ENCODE peak calls at places on chromosomes 5 and 9, in seven cellular contexts. S, H, G, X, V, T and U are unnamed samples.

GRCh38 chr9:14221558-14221957 is 92.4 kb downstream of the NFIB start:
- DNase-seq in H (no peak), V (no peak), X (peak), G (peak), T (no peak), S (no peak), U (peak)

GRCh38 chr9:137347928-137348327 is 45.9 kb upstream of the NRARP start:
- DNase-seq in V (no peak), S (no peak), G (no peak), T (no peak), H (no peak), X (no peak), U (no peak)

GRCh38 chr5:179336126-179336870 is 9.0 kb downstream of the ADAMTS2 start:
- DNase-seq in T (no peak), S (no peak), V (no peak), G (no peak), X (no peak), H (no peak), U (no peak)

GRCh38 chr9:127455299-127455992 is 4.1 kb downstream of the LRSAM1 start:
- DNase-seq in S (no peak), T (peak), G (no peak), H (no peak), X (no peak), V (no peak), U (no peak)

GRCh38 chr5:94366811-94367210 is 251.6 kb downstream of the KIAA0825 start:
- DNase-seq in X (no peak), T (no peak), G (no peak), V (no peak), H (no peak), S (no peak), U (no peak)

GRCh38 chr5:135651156-135651555 is 72.4 kb upstream of the CXCL14 start:
- DNase-seq in G (no peak), T (no peak), S (no peak), H (no peak), X (peak), V (no peak), U (no peak)

GRCh38 chr5:9477537-9477936 is 68.3 kb downstream of the SEMA5A start:
- DNase-seq in G (no peak), V (no peak), X (no peak), S (no peak), T (no peak), H (no peak), U (no peak)

GRCh38 chr9:107644774-107645463 is 155.3 kb upstream of the KLF4 start:
- DNase-seq in T (no peak), H (no peak), S (no peak), X (no peak), G (no peak), V (no peak), U (peak)

GRCh38 chr5:107383414-107383813 is 287.3 kb downstream of the EFNA5 start:
- DNase-seq in T (no peak), V (no peak), G (no peak), X (no peak), S (no peak), H (no peak), U (no peak)

GRCh38 chr5:157354825-157355224 is 88.9 kb downstream of the CYFIP2 start:
- DNase-seq in V (peak), T (no peak), X (no peak), S (no peak), H (no peak), G (no peak), U (no peak)

GRCh38 chr5:101897914-101898313 is 398.2 kb downstream of the SLCO4C1 start:
- DNase-seq in T (no peak), G (no peak), S (no peak), H (no peak), V (peak), X (no peak), U (no peak)

GRCh38 chr5:142012792-142013388 is at the start of gene GNPDA1:
- DNase-seq in V (peak), S (peak), H (peak), X (peak), G (peak), T (peak), U (peak)

GRCh38 chr9:136961279-136962065 is 9.4 kb downstream of the LCN12 start:
- DNase-seq in T (no peak), X (no peak), H (no peak), S (no peak), V (peak), G (no peak), U (no peak)

GRCh38 chr9:135344915-135345500 is 134.6 kb upstream of the PPP1R26 start:
- DNase-seq in T (no peak), S (no peak), X (no peak), G (no peak), V (no peak), H (no peak), U (no peak)

GRCh38 chr5:76789991-76790571 is 28.7 kb upstream of the F2RL1 start:
- DNase-seq in G (peak), S (no peak), X (no peak), T (no peak), H (no peak), V (no peak), U (peak)

GRCh38 chr5:172868924-172869565 is 35.0 kb downstream of the ERGIC1 start:
- DNase-seq in H (no peak), V (no peak), T (no peak), S (no peak), X (no peak), G (peak), U (peak)

GRCh38 chr9:130110596-130111021 is 56.9 kb downstream of the GPR107 start:
- DNase-seq in G (peak), V (no peak), H (no peak), T (no peak), X (no peak), S (no peak), U (peak)

GRCh38 chr9:124242331-124243194 is 15.2 kb upstream of the NEK6 start:
- DNase-seq in H (no peak), G (no peak), V (peak), X (no peak), T (no peak), S (no peak), U (no peak)

GRCh38 chr5:43428034-43428712 is 16.0 kb upstream of the CCL28 start:
- DNase-seq in G (peak), H (no peak), X (no peak), S (no peak), T (no peak), V (no peak), U (no peak)

GRCh38 chr5:131538177-131538593 is 96.8 kb downstream of the RAPGEF6 start:
- DNase-seq in X (no peak), T (no peak), G (peak), S (no peak), H (no peak), V (no peak), U (no peak)

GRCh38 chr9:20569525-20569924 is 52.8 kb downstream of the MLLT3 start:
- DNase-seq in G (no peak), V (no peak), X (no peak), H (no peak), S (no peak), T (no peak), U (no peak)

GRCh38 chr5:83745821-83746220 is 25.2 kb upstream of the HAPLN1 start:
- DNase-seq in S (no peak), X (no peak), H (no peak), V (no peak), T (no peak), G (no peak), U (no peak)

GRCh38 chr9:133552236-133552635 is 17.7 kb downstream of the ADAMTSL2 start:
- DNase-seq in X (no peak), T (no peak), V (no peak), G (no peak), H (no peak), S (no peak), U (no peak)

GRCh38 chr9:127950513-127951210 is 13.0 kb upstream of the DPM2 start:
- DNase-seq in X (no peak), T (no peak), H (no peak), V (no peak), G (no peak), S (no peak), U (peak)

GRCh38 chr9:69932901-69933300 is 110.7 kb upstream of the MAMDC2 start:
- DNase-seq in H (no peak), X (no peak), V (peak), G (no peak), T (no peak), S (no peak), U (peak)

GRCh38 chr5:26031481-26031880 is 1006.9 kb downstream of the CDH9 start:
- DNase-seq in G (no peak), X (no peak), V (no peak), T (no peak), S (no peak), H (no peak), U (no peak)